ENCODE peak calls at places on chromosomes 11 and 22, in seven cellular contexts. K is germinal center, M is NCI-H1417, Q is SW480, Z is bronchial epithelial cell, G is upper lobe of right lung, V is cardiac muscle cell. W is an unnamed sample.
A peak's percentile ranks its signal among the peaks of the same experiment; 100 is the strongest.

GRCh38 chr11:20103281-20103680 is 57.0 kb downstream of the DBX1 start:
- DNase-seq in K (no peak), M (no peak), Q (no peak), Z (no peak), G (no peak), V (no peak), W (no peak)

GRCh38 chr11:833114-833791 is 501 bp downstream of the CD151 start:
- DNase-seq in K (no peak), M (peak; percentile 55), Q (no peak), Z (no peak), G (peak; percentile 86), V (peak; percentile 61), W (peak; percentile 51)

GRCh38 chr11:130599073-130599654 is 150.7 kb downstream of the ADAMTS15 start:
- DNase-seq in K (no peak), M (no peak), Q (no peak), Z (no peak), G (peak; percentile 87), V (peak; percentile 83), W (no peak)

GRCh38 chr11:105881027-105881426 is 141.0 kb downstream of the MSANTD4 start:
- DNase-seq in K (no peak), M (peak; percentile 65), Q (no peak), Z (no peak), G (no peak), V (no peak), W (no peak)

GRCh38 chr11:80393210-80393609 is 952.4 kb upstream of the TENM4 start:
- DNase-seq in K (no peak), M (no peak), Q (no peak), Z (no peak), G (no peak), V (no peak), W (no peak)

GRCh38 chr11:47688101-47688500 is 27.1 kb downstream of the AGBL2 start:
- DNase-seq in K (no peak), M (no peak), Q (no peak), Z (no peak), G (peak; percentile 22), V (peak; percentile 13), W (no peak)

GRCh38 chr11:121514401-121514981 is 61.7 kb upstream of the SORL1-AS1 start:
- DNase-seq in K (no peak), M (no peak), Q (no peak), Z (no peak), G (no peak), V (no peak), W (no peak)

GRCh38 chr11:106286881-106287504 is 209.5 kb downstream of the AASDHPPT start:
- DNase-seq in K (no peak), M (no peak), Q (no peak), Z (no peak), G (no peak), V (no peak), W (no peak)

GRCh38 chr11:129248618-129249017 is 56.5 kb upstream of the ARHGAP32 start:
- DNase-seq in K (no peak), M (no peak), Q (peak; percentile 43), Z (peak; percentile 64), G (no peak), V (peak; percentile 64), W (no peak)

GRCh38 chr11:2944530-2944929 is 15.3 kb upstream of the PHLDA2 start:
- DNase-seq in K (no peak), M (no peak), Q (no peak), Z (no peak), G (no peak), V (no peak), W (no peak)

GRCh38 chr22:48053973-48054372 is 1291.5 kb downstream of the TBC1D22A start:
- DNase-seq in K (no peak), M (no peak), Q (no peak), Z (no peak), G (peak; percentile 41), V (no peak), W (no peak)

GRCh38 chr11:77089004-77089545 is 13.6 kb upstream of the OMP start:
- DNase-seq in K (no peak), M (no peak), Q (no peak), Z (no peak), G (peak; percentile 50), V (no peak), W (no peak)

GRCh38 chr11:84398017-84398626 is 1112.0 kb upstream of the CCDC90B start:
- DNase-seq in K (no peak), M (peak; percentile 82), Q (peak; percentile 18), Z (peak; percentile 13), G (no peak), V (peak; percentile 51), W (no peak)

GRCh38 chr22:17113600-17113999 is 7.6 kb downstream of the TMEM121B start:
- DNase-seq in K (no peak), M (no peak), Q (no peak), Z (no peak), G (no peak), V (no peak), W (no peak)

GRCh38 chr22:47215851-47216250 is 453.4 kb downstream of the TBC1D22A start:
- DNase-seq in K (no peak), M (no peak), Q (no peak), Z (no peak), G (no peak), V (no peak), W (no peak)

GRCh38 chr11:65366340-65366773 is 11.8 kb downstream of the TIGD3 start:
- DNase-seq in K (peak; percentile 78), M (peak; percentile 87), Q (peak; percentile 91), Z (peak; percentile 76), G (no peak), V (peak; percentile 91), W (peak; percentile 84)

GRCh38 chr11:27211370-27212127 is 151.5 kb downstream of the CCDC34 start:
- DNase-seq in K (no peak), M (peak; percentile 8), Q (no peak), Z (no peak), G (no peak), V (no peak), W (no peak)

GRCh38 chr11:77173494-77173893 is 45.4 kb downstream of the MYO7A start:
- DNase-seq in K (no peak), M (no peak), Q (no peak), Z (no peak), G (no peak), V (no peak), W (no peak)

GRCh38 chr11:44589301-44589700 is 23.8 kb downstream of the CD82 start:
- DNase-seq in K (no peak), M (no peak), Q (no peak), Z (no peak), G (no peak), V (no peak), W (no peak)

GRCh38 chr11:134501406-134502152 is 89.5 kb upstream of the B3GAT1 start:
- DNase-seq in K (no peak), M (no peak), Q (no peak), Z (no peak), G (peak; percentile 57), V (no peak), W (no peak)

GRCh38 chr11:95068549-95068948 is 1.8 kb downstream of the SRSF8 start:
- DNase-seq in K (peak; percentile 64), M (peak; percentile 98), Q (peak; percentile 97), Z (peak; percentile 95), G (peak; percentile 76), V (peak; percentile 96), W (peak; percentile 90)

GRCh38 chr22:41092847-41093371 is 517 bp downstream of the EP300 start:
- DNase-seq in K (peak; percentile 32), M (peak; percentile 58), Q (peak; percentile 46), Z (peak; percentile 41), G (peak; percentile 74), V (peak; percentile 43), W (peak; percentile 22)

GRCh38 chr22:32205974-32206773 is 1.3 kb upstream of the RFPL2 start:
- DNase-seq in K (no peak), M (no peak), Q (no peak), Z (no peak), G (no peak), V (no peak), W (no peak)

GRCh38 chr11:267491-267994 is 10.7 kb upstream of the NLRP6 start:
- DNase-seq in K (peak; percentile 47), M (peak; percentile 48), Q (no peak), Z (no peak), G (peak; percentile 85), V (no peak), W (peak; percentile 47)

GRCh38 chr11:100878474-100878873 is 191.4 kb downstream of the ARHGAP42 start:
- DNase-seq in K (no peak), M (no peak), Q (no peak), Z (no peak), G (no peak), V (peak; percentile 85), W (no peak)

W was measured in LoVo.